ENCODE peak calls at places on chromosomes 1 and 21, in nine cellular contexts. Y, L, U, X, Q, R, I, W and Z are unnamed samples.

GRCh38 chr1:25867210-25867991 is 8.1 kb downstream of the PAQR7 start:
- DNase-seq in Y (no peak), L (peak; percentile 69), U (no peak), X (no peak), Q (no peak), R (no peak), I (no peak), W (no peak), Z (peak; percentile 58)

GRCh38 chr1:51344276-51344601 is 13.9 kb upstream of the TTC39A start:
- DNase-seq in Y (no peak), L (no peak), U (no peak), X (no peak), Q (no peak), R (no peak), I (no peak), W (no peak), Z (no peak)

GRCh38 chr1:218201004-218201403 is 84.1 kb upstream of the RRP15 start:
- DNase-seq in Y (peak; percentile 64), L (no peak), U (no peak), X (peak; percentile 42), Q (no peak), R (no peak), I (no peak), W (no peak), Z (no peak)

GRCh38 chr1:159936284-159936904 is 9.0 kb downstream of the IGSF9 start:
- DNase-seq in Y (peak; percentile 93), L (peak; percentile 79), U (peak; percentile 83), X (peak; percentile 61), Q (no peak), R (peak; percentile 74), I (peak; percentile 90), W (peak; percentile 60), Z (peak; percentile 80)

GRCh38 chr21:15495965-15496364 is 233.8 kb upstream of the USP25 start:
- DNase-seq in Y (peak; percentile 72), L (no peak), U (no peak), X (peak; percentile 48), Q (no peak), R (no peak), I (no peak), W (no peak), Z (no peak)

GRCh38 chr21:15199414-15199813 is 134.6 kb upstream of the NRIP1 start:
- DNase-seq in Y (no peak), L (no peak), U (no peak), X (no peak), Q (no peak), R (no peak), I (no peak), W (no peak), Z (peak; percentile 7)

GRCh38 chr1:200795151-200795550 is 56.5 kb downstream of the CAMSAP2 start:
- DNase-seq in Y (peak; percentile 67), L (no peak), U (no peak), X (peak; percentile 72), Q (no peak), R (no peak), I (no peak), W (no peak), Z (no peak)

GRCh38 chr1:66730462-66730861 is 21.8 kb upstream of the DYNLT5 start:
- DNase-seq in Y (no peak), L (peak; percentile 65), U (no peak), X (no peak), Q (no peak), R (no peak), I (no peak), W (no peak), Z (no peak)

GRCh38 chr1:17624540-17625256 is 85.2 kb downstream of the ARHGEF10L start:
- DNase-seq in Y (peak; percentile 79), L (no peak), U (no peak), X (peak; percentile 87), Q (peak; percentile 42), R (no peak), I (no peak), W (no peak), Z (no peak)

GRCh38 chr1:211738709-211739301 is 63.4 kb upstream of the NEK2 start:
- DNase-seq in Y (peak; percentile 29), L (no peak), U (no peak), X (no peak), Q (no peak), R (peak; percentile 44), I (no peak), W (peak; percentile 10), Z (no peak)

GRCh38 chr1:207612762-207613161 is 32.2 kb upstream of the CR1L start:
- DNase-seq in Y (no peak), L (peak; percentile 15), U (no peak), X (no peak), Q (no peak), R (no peak), I (no peak), W (no peak), Z (peak; percentile 30)

GRCh38 chr1:67146101-67146500 is 11.3 kb upstream of the C1orf141 start:
- DNase-seq in Y (no peak), L (no peak), U (no peak), X (no peak), Q (no peak), R (no peak), I (no peak), W (no peak), Z (no peak)

GRCh38 chr1:227315500-227316346 is 2.6 kb downstream of the CDC42BPA start:
- DNase-seq in Y (peak; percentile 74), L (peak; percentile 29), U (peak; percentile 70), X (peak; percentile 80), Q (no peak), R (no peak), I (no peak), W (no peak), Z (peak; percentile 16)
- H3K4me3 ChIP-seq in Y (peak overlapping the region; percentile 72), L (peak overlapping the region; percentile 70), U (peak overlapping the region; percentile 80), X (peak overlapping the region; percentile 81), Q (peak overlapping the region; percentile 75), R (peak overlapping the region; percentile 77), I (peak overlapping the region; percentile 87), W (no peak overlapping the region), Z (peak overlapping the region; percentile 89)

GRCh38 chr21:36783612-36784383 is 84.9 kb downstream of the SIM2 start:
- DNase-seq in Y (peak; percentile 96), L (no peak), U (peak; percentile 71), X (peak; percentile 79), Q (peak; percentile 90), R (no peak), I (no peak), W (no peak), Z (no peak)

GRCh38 chr21:36784942-36785341 is 86.0 kb downstream of the SIM2 start:
- DNase-seq in Y (no peak), L (no peak), U (no peak), X (no peak), Q (no peak), R (no peak), I (no peak), W (no peak), Z (peak; percentile 45)

GRCh38 chr21:36780861-36781260 is 81.9 kb downstream of the SIM2 start:
- DNase-seq in Y (peak; percentile 66), L (no peak), U (no peak), X (no peak), Q (no peak), R (no peak), I (no peak), W (no peak), Z (no peak)

GRCh38 chr21:36788116-36788515 is 89.2 kb downstream of the SIM2 start:
- DNase-seq in Y (peak; percentile 74), L (no peak), U (peak; percentile 72), X (no peak), Q (peak; percentile 46), R (no peak), I (no peak), W (no peak), Z (no peak)

DNA sequence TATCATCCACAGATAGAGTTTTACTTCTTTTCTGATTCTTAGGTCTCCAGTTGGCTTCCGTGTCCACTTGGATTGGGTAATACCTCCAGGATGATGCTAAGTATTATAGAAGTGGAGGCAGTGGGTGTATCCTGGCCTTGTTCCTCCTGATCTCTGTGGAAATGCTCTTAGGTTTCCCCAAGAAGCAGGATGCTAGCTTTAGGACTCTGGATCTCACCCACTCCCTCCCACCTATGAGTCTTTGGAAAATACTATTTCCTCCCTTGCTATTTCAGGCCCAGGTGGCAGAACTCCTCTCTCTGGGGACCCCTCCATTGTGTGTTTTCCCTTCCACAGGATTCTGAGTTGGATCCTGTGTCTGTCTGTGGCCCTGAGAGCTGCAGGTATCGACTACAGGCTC is 86.7 kb downstream of the SIM2 start:
- DNase-seq in Y (no peak), L (no peak), U (no peak), X (no peak), Q (no peak), R (no peak), I (no peak), W (no peak), Z (no peak)
- H2AFZ ChIP-seq in Y (no peak overlapping the region), L (no peak overlapping the region), U (no peak overlapping the region), X (no peak overlapping the region), Q (no peak overlapping the region), R (no peak overlapping the region), I (no peak overlapping the region), W (no peak overlapping the region), Z (no peak overlapping the region)

GRCh38 chr1:199083680-199084079 is 444.8 kb downstream of the PTPRC start:
- DNase-seq in Y (no peak), L (no peak), U (no peak), X (peak; percentile 39), Q (no peak), R (no peak), I (peak; percentile 6), W (no peak), Z (no peak)

GRCh38 chr1:199084293-199084692 is 445.5 kb downstream of the PTPRC start:
- DNase-seq in Y (no peak), L (peak; percentile 5), U (no peak), X (peak; percentile 10), Q (no peak), R (no peak), I (no peak), W (no peak), Z (no peak)

GRCh38 chr1:199082778-199083389 is 444.0 kb downstream of the PTPRC start:
- DNase-seq in Y (no peak), L (no peak), U (no peak), X (no peak), Q (no peak), R (peak; percentile 5), I (no peak), W (no peak), Z (no peak)

GRCh38 chr1:199079994-199080393 is 441.2 kb downstream of the PTPRC start:
- DNase-seq in Y (no peak), L (no peak), U (no peak), X (no peak), Q (no peak), R (no peak), I (no peak), W (no peak), Z (no peak)

GRCh38 chr1:199081739-199082138 is 442.9 kb downstream of the PTPRC start:
- DNase-seq in Y (no peak), L (no peak), U (no peak), X (no peak), Q (no peak), R (peak; percentile 58), I (no peak), W (no peak), Z (no peak)
- TF ChIP-seq EZH2phosphoT487 in Y (no peak), L (no peak), U (no peak), X (no peak), Q (no peak), R (no peak), I (no peak), W (no peak), Z (no peak)

DNA sequence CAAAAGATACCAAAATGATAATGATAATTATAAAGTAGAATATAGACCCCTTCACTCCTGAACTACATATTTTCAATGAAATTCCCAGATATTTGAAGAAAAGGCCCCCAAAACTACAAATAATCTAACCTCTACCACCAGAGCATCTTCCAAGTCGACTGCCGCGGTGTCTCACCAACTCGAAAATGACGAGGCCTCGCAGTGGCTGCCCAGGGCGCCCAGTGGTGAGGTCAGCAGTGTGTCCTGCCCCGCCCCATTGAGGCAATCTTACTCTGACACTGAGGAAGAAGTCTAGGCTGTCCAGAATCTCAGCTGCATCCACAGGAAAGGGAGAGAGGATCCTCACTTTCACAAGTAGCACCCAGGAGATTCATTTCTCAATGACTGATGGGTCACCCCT is 5.2 kb downstream of the DUSP10 start:
- DNase-seq in Y (no peak), L (no peak), U (no peak), X (no peak), Q (no peak), R (no peak), I (no peak), W (no peak), Z (no peak)
- H3K4me3 ChIP-seq in Y (no peak overlapping the region), L (no peak overlapping the region), U (no peak overlapping the region), X (no peak overlapping the region), Q (no peak overlapping the region), R (no peak overlapping the region), I (no peak overlapping the region), W (no peak overlapping the region), Z (no peak overlapping the region)